ENCODE peak calls at places on chromosomes 6 and 20, in eight cellular contexts. L is left cardiac atrium, A is HS-5, C is fibroblast of lung, T is heart right ventricle, S is fibroblast of the aortic adventitia, Q is AG20443, U is T-helper 9 cell. V is an unnamed sample.

GRCh38 chr20:7496394-7497111 is 443.7 kb downstream of the HAO1 start:
- DNase-seq in L (no peak), A (no peak), C (peak), T (no peak), S (peak), Q (no peak), U (no peak), V (no peak)

GRCh38 chr6:132257561-132257960 is 143.7 kb downstream of the MOXD1 start:
- DNase-seq in L (no peak), A (no peak), C (peak), T (no peak), S (no peak), Q (no peak), U (no peak), V (no peak)

GRCh38 chr20:31705598-31706597 is 16.8 kb downstream of the BCL2L1 start:
- DNase-seq in L (no peak), A (no peak), C (no peak), T (no peak), S (no peak), Q (no peak), U (no peak), V (no peak)

GRCh38 chr6:35728663-35729348 is 8.0 kb upstream of the ARMC12 start:
- DNase-seq in L (peak), A (no peak), C (no peak), T (peak), S (no peak), Q (no peak), U (no peak), V (no peak)

GRCh38 chr20:46348231-46348803 is 40.0 kb upstream of the CDH22 start:
- DNase-seq in L (no peak), A (no peak), C (no peak), T (no peak), S (peak), Q (peak), U (no peak), V (no peak)

GRCh38 chr20:63260943-63261807 is 6.9 kb upstream of the NKAIN4 start:
- DNase-seq in L (no peak), A (no peak), C (no peak), T (no peak), S (no peak), Q (no peak), U (no peak), V (no peak)

GRCh38 chr20:44008806-44009678 is 94.4 kb downstream of the TOX2 start:
- DNase-seq in L (no peak), A (no peak), C (no peak), T (no peak), S (no peak), Q (no peak), U (no peak), V (no peak)

GRCh38 chr6:66851930-66852329 is 1144.9 kb upstream of the EYS start:
- DNase-seq in L (no peak), A (no peak), C (peak), T (no peak), S (no peak), Q (no peak), U (no peak), V (no peak)

GRCh38 chr20:35615667-35616464 is at the start of gene SPAG4:
- DNase-seq in L (peak), A (no peak), C (peak), T (peak), S (peak), Q (peak), U (peak), V (peak)

GRCh38 chr6:14876778-14877613 is 368.9 kb upstream of the JARID2 start:
- DNase-seq in L (no peak), A (peak), C (peak), T (no peak), S (peak), Q (peak), U (no peak), V (peak)

GRCh38 chr6:154462425-154462824 is 48.1 kb downstream of the CNKSR3 start:
- DNase-seq in L (no peak), A (no peak), C (no peak), T (no peak), S (no peak), Q (no peak), U (no peak), V (no peak)

GRCh38 chr20:24942679-24943078 is 6.4 kb upstream of the CST7 start:
- DNase-seq in L (no peak), A (no peak), C (no peak), T (no peak), S (no peak), Q (no peak), U (no peak), V (no peak)

GRCh38 chr6:6583836-6584235 is 4.7 kb upstream of the LY86 start:
- DNase-seq in L (no peak), A (no peak), C (no peak), T (no peak), S (no peak), Q (no peak), U (no peak), V (no peak)

GRCh38 chr6:7727951-7728854 is 2.3 kb downstream of the BMP6 start:
- DNase-seq in L (peak), A (no peak), C (peak), T (peak), S (peak), Q (peak), U (no peak), V (peak)

GRCh38 chr6:13368079-13368478 is 39.7 kb upstream of the TBC1D7 start:
- DNase-seq in L (no peak), A (no peak), C (no peak), T (no peak), S (no peak), Q (no peak), U (no peak), V (no peak)

GRCh38 chr6:130779658-130780033 is 47.6 kb upstream of the SMLR1 start:
- DNase-seq in L (no peak), A (no peak), C (no peak), T (no peak), S (peak), Q (no peak), U (no peak), V (no peak)

GRCh38 chr6:47161176-47161687 is 119.1 kb upstream of the ADGRF1 start:
- DNase-seq in L (no peak), A (no peak), C (peak), T (no peak), S (peak), Q (no peak), U (no peak), V (no peak)